ENCODE peak calls at places on chromosomes 6 and 20, in ten cellular contexts. B, P, L, I, C, R, O, N, Y and G are unnamed samples. For H3K4me1, the result is how much of the 10 kb centered on the place peaks cover.

GRCh38 chr6:41374618-41375590 is 39.5 kb downstream of the NCR2 start:
- DNase-seq in B (no peak), N (no peak), O (peak), R (no peak), L (no peak), C (no peak), P (no peak), I (no peak), Y (no peak), G (no peak)

GRCh38 chr6:132614554-132614953 is 9.5 kb downstream of the TAAR2 start:
- DNase-seq in L (no peak), B (no peak), Y (no peak), R (no peak), P (no peak), C (no peak), N (no peak), I (no peak), O (no peak), G (no peak)

GRCh38 chr6:36432151-36432633 is 10.5 kb downstream of the PXT1 start:
- DNase-seq in C (no peak), I (no peak), N (no peak), P (no peak), O (no peak), Y (no peak), L (no peak), B (no peak), R (no peak), G (no peak)

GRCh38 chr6:34115396-34116314 is 30.2 kb downstream of the GRM4 start:
- DNase-seq in P (no peak), C (no peak), N (no peak), R (no peak), B (no peak), I (no peak), O (peak), L (peak), Y (no peak), G (peak)

GRCh38 chr6:105107207-105107606 is 72.6 kb downstream of the POPDC3 start:
- DNase-seq in C (no peak), N (no peak), B (no peak), L (no peak), R (no peak), I (no peak), P (no peak), Y (no peak), O (no peak), G (no peak)

GRCh38 chr6:167136376-167136775 is 13.5 kb downstream of the CCR6 start:
- DNase-seq in N (no peak), B (no peak), L (no peak), C (no peak), P (no peak), R (no peak), Y (no peak), I (no peak), O (no peak), G (no peak)

GRCh38 chr20:36741072-36741471 is 4.8 kb downstream of the NDRG3 start:
- DNase-seq in O (no peak), C (no peak), B (no peak), I (no peak), R (no peak), Y (no peak), P (no peak), L (no peak), N (no peak), G (no peak)

GRCh38 chr6:127247114-127248096 is 19.3 kb upstream of the RNF146 start:
- DNase-seq in I (no peak), Y (no peak), C (no peak), P (no peak), R (no peak), B (no peak), N (no peak), L (no peak), O (no peak), G (no peak)

GRCh38 chr20:59382907-59383306 is 82.5 kb downstream of the EDN3 start:
- DNase-seq in R (no peak), Y (no peak), L (no peak), C (no peak), N (no peak), O (no peak), P (no peak), B (no peak), I (no peak), G (no peak)

GRCh38 chr6:125944434-125944816 is 12.1 kb upstream of the HINT3 start:
- DNase-seq in L (no peak), O (no peak), R (peak), Y (peak), P (peak), B (peak), C (no peak), N (peak), I (no peak), G (peak)

GRCh38 chr6:74574794-74575193 is 631.1 kb downstream of the COL12A1 start:
- DNase-seq in R (peak), N (no peak), L (no peak), C (no peak), P (no peak), Y (no peak), O (peak), I (no peak), B (no peak), G (no peak)

GRCh38 chr6:69090132-69090531 is 455.1 kb downstream of the ADGRB3 start:
- DNase-seq in L (no peak), N (no peak), I (no peak), Y (no peak), P (no peak), R (no peak), C (no peak), B (no peak), O (no peak), G (no peak)

GRCh38 chr6:33288942-33289783 is at the start of the genes PFDN6 and WDR46:
- DNase-seq in N (peak), Y (peak), L (peak), I (peak), B (peak), O (peak), P (peak), C (peak), R (peak), G (peak)

GRCh38 chr6:90183587-90184333 is 112.9 kb downstream of the BACH2 start:
- DNase-seq in B (no peak), R (no peak), N (no peak), C (no peak), O (no peak), L (no peak), P (no peak), I (no peak), Y (no peak), G (no peak)

GRCh38 chr20:42639140-42639539 is 550.6 kb downstream of the PTPRT start:
- DNase-seq in L (no peak), N (no peak), I (no peak), B (no peak), P (no peak), O (no peak), C (no peak), Y (no peak), R (no peak), G (no peak)

GRCh38 chr6:85127179-85127498 is 322.7 kb upstream of the NT5E start:
- DNase-seq in I (no peak), P (no peak), L (no peak), C (no peak), Y (no peak), N (no peak), O (no peak), B (no peak), R (no peak), G (no peak)

GRCh38 chr6:5471044-5471443 is 209.7 kb downstream of the FARS2 start:
- DNase-seq in I (peak), C (peak), R (peak), P (peak), L (peak), N (peak), Y (peak), O (peak), B (peak), G (peak)

DNA sequence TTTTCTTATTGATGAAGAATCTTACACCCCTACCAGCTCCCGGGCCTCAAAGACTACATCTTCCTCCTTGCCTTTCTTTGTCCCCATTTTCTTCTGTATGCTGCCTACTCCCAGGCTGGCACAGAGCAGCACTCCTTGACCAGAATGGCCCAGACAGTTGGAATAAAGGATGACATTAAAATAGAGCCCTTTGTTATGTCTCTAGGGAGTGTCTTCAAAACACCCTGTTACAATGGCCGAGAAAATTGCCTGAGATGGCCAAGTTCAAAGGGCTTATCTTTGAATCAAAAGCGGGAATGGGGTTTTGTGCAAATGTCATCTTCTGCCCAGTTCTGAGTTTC is 79.0 kb upstream of the TBC1D7 start:
- DNase-seq in Y (no peak), I (no peak), C (no peak), L (no peak), O (no peak), P (no peak), N (no peak), B (no peak), R (no peak), G (no peak)
- H3K4me1 ChIP-seq in Y (under half), I (under half), C (under half), L (under half), O (under half), P (under half), N (half or more), B (under half), R (half or more), G (under half)

GRCh38 chr20:22402990-22403859 is 181.1 kb downstream of the FOXA2 start:
- DNase-seq in Y (no peak), B (no peak), L (no peak), R (peak), O (peak), P (no peak), N (no peak), C (no peak), I (no peak), G (no peak)

GRCh38 chr20:22402550-22402949 is 181.8 kb downstream of the FOXA2 start:
- DNase-seq in Y (no peak), L (no peak), P (no peak), N (no peak), C (no peak), B (no peak), R (no peak), O (no peak), I (no peak), G (no peak)

GRCh38 chr20:22407237-22408193 is 176.9 kb downstream of the FOXA2 start:
- DNase-seq in O (no peak), N (no peak), R (no peak), Y (no peak), L (no peak), C (no peak), I (no peak), B (no peak), P (no peak), G (no peak)

GRCh38 chr20:22404609-22405170 is 179.7 kb downstream of the FOXA2 start:
- DNase-seq in N (no peak), B (no peak), C (no peak), O (no peak), R (no peak), L (no peak), I (no peak), Y (no peak), P (no peak), G (no peak)

DNA sequence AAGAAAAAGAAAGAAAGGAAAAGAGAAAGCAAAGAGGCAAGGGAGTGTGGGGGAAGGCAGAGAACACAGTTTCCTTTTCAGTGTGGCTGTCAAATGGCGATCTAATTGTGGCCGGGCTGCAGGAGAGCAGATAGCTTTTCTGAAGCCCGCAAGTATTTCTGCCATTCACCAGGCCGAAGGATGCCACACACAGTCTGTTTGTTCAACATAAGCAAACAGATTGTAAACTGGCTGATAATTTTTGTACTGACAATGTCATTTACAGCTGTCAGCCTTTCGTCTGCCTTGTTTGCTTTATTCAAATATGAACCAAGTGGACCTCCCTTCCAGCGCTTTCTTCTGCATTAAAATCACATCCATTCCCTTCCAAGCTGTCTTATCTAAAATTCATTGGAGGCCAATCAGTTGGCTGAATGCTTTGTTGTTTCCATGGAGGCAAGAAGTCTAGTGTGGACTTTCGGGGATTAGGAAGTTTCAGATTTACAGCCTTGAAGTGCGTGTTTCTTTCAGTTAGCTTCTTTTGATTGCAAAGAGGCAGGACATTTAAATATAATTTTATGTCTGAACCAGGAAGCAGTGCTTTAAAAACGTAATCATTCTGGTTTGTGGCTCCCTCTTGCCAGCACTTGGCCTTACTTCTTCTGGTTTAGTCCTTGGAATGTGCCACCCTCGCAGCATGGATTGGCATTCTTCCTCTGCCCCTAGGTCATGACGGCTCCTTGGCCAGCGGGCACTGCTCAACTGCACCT is 180.3 kb downstream of the FOXA2 start:
- DNase-seq in O (peak), C (no peak), N (peak), I (no peak), R (peak), P (no peak), Y (no peak), B (no peak), L (no peak), G (peak)
- H3K4me3 ChIP-seq in O (peak), C (no peak), N (peak), I (peak), R (peak), P (peak), Y (peak), B (no peak), L (no peak), G (no peak)

DNA sequence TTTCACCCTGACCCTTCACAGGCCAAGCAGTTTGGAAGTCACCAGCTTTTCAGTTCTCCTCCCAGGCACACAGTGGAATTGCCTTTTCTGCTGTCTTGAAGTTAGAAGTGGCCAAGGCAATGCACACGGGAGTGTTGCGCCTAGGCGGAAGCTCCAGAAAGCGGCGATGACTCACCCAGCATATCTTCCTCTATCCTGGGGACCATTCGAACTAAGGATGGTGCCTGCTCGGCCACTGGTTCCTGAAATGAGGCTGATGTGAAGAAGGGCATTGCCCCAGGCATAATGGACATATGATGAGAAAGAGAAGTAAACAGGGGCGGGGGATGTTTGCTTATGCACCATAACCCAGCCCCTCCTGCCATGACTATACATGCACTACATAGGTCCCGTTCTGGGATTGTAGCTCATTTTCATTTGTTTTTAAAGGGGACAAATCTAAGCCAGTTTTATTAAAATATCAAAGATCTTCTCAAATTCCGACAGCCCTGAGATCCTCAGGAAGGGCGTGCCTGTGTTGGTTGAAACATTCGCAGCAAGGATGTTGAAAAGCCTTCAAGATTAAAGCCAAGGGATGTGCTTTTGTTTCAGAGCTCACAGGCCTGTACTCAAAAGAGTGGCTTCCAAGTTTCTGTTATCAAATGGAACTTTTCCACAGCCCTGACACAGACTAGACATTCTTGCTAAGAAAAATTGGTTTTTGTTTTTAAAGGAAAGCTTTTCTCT is 218.4 kb downstream of the LY86 start:
- DNase-seq in C (no peak), B (no peak), Y (peak), N (peak), P (no peak), O (no peak), R (no peak), L (no peak), I (peak), G (peak)
- H3K4me1 ChIP-seq in C (under half), B (under half), Y (under half), N (under half), P (under half), O (under half), R (under half), L (under half), I (under half), G (under half)

GRCh38 chr20:5592823-5593761 is 157.1 kb upstream of the SHLD1 start:
- DNase-seq in N (no peak), O (no peak), P (no peak), I (no peak), Y (no peak), B (no peak), R (no peak), L (no peak), C (no peak), G (no peak)

GRCh38 chr20:5590899-5591298 is 159.3 kb upstream of the SHLD1 start:
- DNase-seq in C (no peak), N (no peak), R (no peak), P (no peak), I (no peak), L (no peak), O (no peak), Y (no peak), B (no peak), G (no peak)

GRCh38 chr20:5595744-5596143 is 154.5 kb upstream of the SHLD1 start:
- DNase-seq in O (no peak), I (no peak), N (no peak), C (no peak), R (no peak), B (no peak), P (no peak), Y (no peak), L (no peak), G (no peak)

GRCh38 chr20:5596401-5597193 is 153.6 kb upstream of the SHLD1 start:
- DNase-seq in P (no peak), C (no peak), Y (no peak), O (no peak), R (no peak), N (no peak), I (no peak), B (no peak), L (no peak), G (no peak)

GRCh38 chr20:5592165-5592564 is 158.0 kb upstream of the SHLD1 start:
- DNase-seq in R (no peak), L (no peak), P (no peak), Y (no peak), O (no peak), C (no peak), N (no peak), B (no peak), I (no peak), G (no peak)
- H3K4me3 ChIP-seq in R (no peak), L (no peak), P (no peak), Y (no peak), O (no peak), C (no peak), N (no peak), B (no peak), I (no peak), G (no peak)

DNA sequence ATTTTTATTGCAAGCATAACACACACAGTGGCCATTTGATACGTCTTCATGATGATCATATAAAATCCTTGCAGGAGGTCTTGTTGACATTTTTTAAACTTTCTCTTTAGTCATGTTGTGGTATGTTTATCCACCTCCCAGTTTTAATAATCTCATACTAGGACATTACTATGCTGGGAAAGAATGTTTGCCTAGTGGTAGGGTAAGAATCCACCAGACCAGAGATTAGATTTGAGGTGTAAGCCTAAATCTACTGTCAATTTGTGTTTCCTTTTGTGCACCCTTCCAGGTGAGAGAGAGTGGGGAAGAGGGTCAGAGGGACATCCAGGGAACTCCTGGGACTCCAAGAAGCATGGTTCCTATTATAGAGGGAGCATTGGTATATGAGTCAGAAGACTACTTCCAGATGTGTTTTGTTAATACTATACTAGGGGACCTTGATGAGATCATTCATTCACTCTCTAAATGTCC is 298.3 kb upstream of the SASH1 start:
- DNase-seq in I (no peak), Y (no peak), P (no peak), N (no peak), R (no peak), O (no peak), C (no peak), B (no peak), L (no peak), G (no peak)
- H3K4me1 ChIP-seq in I (under half), Y (under half), P (under half), N (under half), R (under half), O (under half), C (under half), B (under half), L (under half), G (under half)

GRCh38 chr6:17865798-17866725 is 121.4 kb downstream of the KIF13A start:
- DNase-seq in P (peak), L (no peak), O (no peak), R (peak), C (no peak), B (peak), I (no peak), N (no peak), Y (peak), G (no peak)

GRCh38 chr6:17867880-17868279 is 119.6 kb downstream of the KIF13A start:
- DNase-seq in I (no peak), P (no peak), N (no peak), B (no peak), O (no peak), L (no peak), C (no peak), R (peak), Y (no peak), G (no peak)

GRCh38 chr6:17866876-17867444 is 120.5 kb downstream of the KIF13A start:
- DNase-seq in O (no peak), L (no peak), N (no peak), Y (no peak), P (no peak), I (no peak), C (no peak), B (no peak), R (peak), G (no peak)

GRCh38 chr6:17863971-17864754 is 123.3 kb downstream of the KIF13A start:
- DNase-seq in I (no peak), Y (no peak), B (no peak), N (no peak), L (no peak), C (no peak), O (no peak), P (no peak), R (peak), G (no peak)

DNA sequence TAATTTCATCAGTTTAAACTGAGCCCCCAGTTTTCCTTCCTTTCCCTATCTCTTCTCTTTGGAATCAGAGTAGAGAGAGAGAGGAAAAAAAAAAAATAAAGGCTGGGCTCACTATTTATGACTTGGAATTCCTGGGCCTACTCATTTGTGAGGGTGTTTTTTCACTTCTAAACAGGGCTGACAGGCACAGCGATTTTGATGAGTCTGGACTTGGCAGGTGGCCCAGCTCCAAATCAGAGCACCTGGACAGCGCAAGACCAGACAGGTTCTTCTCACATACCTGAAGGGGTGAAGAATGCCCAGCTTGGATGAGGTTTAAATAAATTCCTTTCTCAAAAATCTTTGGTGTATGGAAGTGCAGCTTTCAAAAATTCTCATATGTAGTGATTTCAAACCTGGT is 122.2 kb downstream of the KIF13A start:
- DNase-seq in O (no peak), C (no peak), N (no peak), Y (no peak), B (peak), P (peak), I (no peak), R (no peak), L (no peak), G (no peak)
- H3K4me3 ChIP-seq in O (no peak), C (no peak), N (no peak), Y (no peak), B (no peak), P (no peak), I (no peak), R (no peak), L (no peak), G (no peak)